ENCODE peak calls at places on chromosomes 4 and X, in ten cellular contexts. H, G, E, S, I, W, D, K, C and V are unnamed samples.

GRCh38 chrX:50905334-50905733 is 5.2 kb upstream of the BMP15 start:
- DNase-seq in H (no peak), G (peak), E (no peak), S (no peak), I (no peak), W (no peak), D (no peak), K (no peak), C (no peak), V (no peak)

GRCh38 chr4:8155660-8156421 is 2.8 kb downstream of the ABLIM2 start:
- DNase-seq in H (no peak), G (no peak), E (no peak), S (no peak), I (no peak), W (no peak), D (peak), K (no peak), C (no peak), V (no peak)

GRCh38 chrX:15465896-15466651 is 27.1 kb downstream of the PIR start:
- DNase-seq in H (no peak), G (peak), E (no peak), S (peak), I (peak), W (peak), D (no peak), K (no peak), C (no peak), V (no peak)

GRCh38 chr4:6324999-6325790 is 55.5 kb downstream of the WFS1 start:
- DNase-seq in H (no peak), G (peak), E (peak), S (no peak), I (peak), W (peak), D (no peak), K (no peak), C (no peak), V (no peak)

GRCh38 chrX:68980906-68981616 is 152.2 kb downstream of the EFNB1 start:
- DNase-seq in H (no peak), G (no peak), E (no peak), S (no peak), I (no peak), W (no peak), D (no peak), K (no peak), C (no peak), V (no peak)

GRCh38 chr4:145619639-145619996 is 433 bp downstream of the MMAA start:
- DNase-seq in H (no peak), G (peak), E (no peak), S (no peak), I (peak), W (peak), D (peak), K (no peak), C (peak), V (no peak)

GRCh38 chrX:15301924-15302323 is 13.5 kb downstream of the ASB11 start:
- DNase-seq in H (no peak), G (peak), E (no peak), S (no peak), I (peak), W (peak), D (peak), K (no peak), C (no peak), V (no peak)

GRCh38 chrX:38868941-38869378 is 67.7 kb downstream of the MID1IP1 start:
- DNase-seq in H (no peak), G (peak), E (peak), S (no peak), I (peak), W (peak), D (no peak), K (no peak), C (no peak), V (no peak)

GRCh38 chr4:112251044-112251632 is 19.6 kb downstream of the AP1AR start:
- DNase-seq in H (no peak), G (no peak), E (no peak), S (no peak), I (no peak), W (no peak), D (no peak), K (no peak), C (no peak), V (no peak)

GRCh38 chrX:151402719-151403390 is 5.8 kb downstream of the VMA21 start:
- DNase-seq in H (no peak), G (no peak), E (no peak), S (no peak), I (no peak), W (no peak), D (peak), K (no peak), C (no peak), V (no peak)

GRCh38 chrX:71665747-71666146 is 1.6 kb upstream of the LOC101059915 start:
- DNase-seq in H (no peak), G (no peak), E (no peak), S (no peak), I (no peak), W (no peak), D (no peak), K (no peak), C (no peak), V (no peak)

GRCh38 chrX:71661919-71662318 is 5.4 kb upstream of the LOC101059915 start:
- DNase-seq in H (no peak), G (no peak), E (no peak), S (no peak), I (no peak), W (no peak), D (no peak), K (no peak), C (no peak), V (no peak)

GRCh38 chrX:71666240-71667223 is 814 bp upstream of the LOC101059915 start:
- DNase-seq in H (no peak), G (no peak), E (no peak), S (no peak), I (no peak), W (no peak), D (no peak), K (no peak), C (no peak), V (no peak)

GRCh38 chrX:71667328-71668247 is at the start of gene LOC101059915:
- DNase-seq in H (no peak), G (no peak), E (no peak), S (no peak), I (no peak), W (no peak), D (no peak), K (no peak), C (no peak), V (no peak)

DNA sequence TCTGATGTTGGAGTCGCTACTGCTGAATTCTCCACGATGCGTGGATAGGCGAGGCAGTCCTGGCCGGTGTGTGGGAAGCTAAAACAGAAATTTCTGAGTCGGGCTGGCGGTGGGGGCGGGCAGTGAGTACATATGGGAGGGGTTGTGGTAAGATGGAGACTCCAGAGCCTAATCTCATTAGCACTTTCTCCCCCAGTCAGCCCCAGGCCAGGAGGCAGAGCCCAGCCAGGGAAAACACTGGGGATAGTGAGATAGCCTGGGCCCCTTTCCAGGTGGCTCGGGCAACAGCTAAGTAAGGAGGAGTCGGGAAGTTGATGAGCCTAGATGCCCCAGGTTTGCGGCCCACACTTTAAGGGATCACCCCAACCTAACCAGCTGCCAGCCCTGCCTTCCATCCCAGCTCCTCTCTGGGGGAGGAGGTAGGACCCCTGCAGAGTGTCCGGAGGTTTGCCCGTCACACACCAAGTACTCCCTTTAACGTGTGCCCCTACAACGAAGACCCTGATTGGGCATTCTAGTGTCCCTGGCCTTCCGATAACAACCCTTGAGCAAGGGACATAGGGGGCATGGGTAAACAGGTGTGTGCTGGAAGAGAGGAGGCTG is 2.4 kb upstream of the LOC101059915 start:
- DNase-seq in H (no peak), G (no peak), E (no peak), S (peak), I (no peak), W (no peak), D (no peak), K (no peak), C (no peak), V (no peak)
- TF ChIP-seq CTCF in H (no peak), G (no peak), E (no peak), S (no peak), I (no peak), W (no peak), D (no peak), K (no peak), C (no peak), V (no peak)

DNA sequence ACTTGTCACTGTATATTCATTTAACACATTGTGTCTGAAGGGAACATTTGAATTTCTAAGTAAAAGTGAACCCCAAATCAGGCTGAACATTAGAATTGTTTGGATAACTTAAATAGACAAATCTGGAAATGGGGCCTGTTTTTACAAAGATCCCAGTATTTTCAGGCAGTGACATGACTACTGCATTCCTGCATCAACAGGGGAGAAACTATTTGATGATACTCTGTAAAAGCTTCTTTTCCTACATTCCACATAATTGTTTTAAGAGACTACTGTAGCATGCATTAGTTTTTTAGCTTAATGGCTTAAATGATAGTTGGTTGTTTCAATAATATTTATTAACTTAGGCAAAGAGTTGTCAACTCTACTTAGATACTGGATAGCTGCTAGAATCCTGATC is 127.0 kb downstream of the PDS5A start:
- DNase-seq in H (no peak), G (no peak), E (no peak), S (no peak), I (no peak), W (peak), D (no peak), K (no peak), C (no peak), V (no peak)
- TF ChIP-seq CTCF in H (no peak), G (no peak), E (no peak), S (no peak), I (no peak), W (no peak), D (no peak), K (no peak), C (no peak), V (no peak)

DNA sequence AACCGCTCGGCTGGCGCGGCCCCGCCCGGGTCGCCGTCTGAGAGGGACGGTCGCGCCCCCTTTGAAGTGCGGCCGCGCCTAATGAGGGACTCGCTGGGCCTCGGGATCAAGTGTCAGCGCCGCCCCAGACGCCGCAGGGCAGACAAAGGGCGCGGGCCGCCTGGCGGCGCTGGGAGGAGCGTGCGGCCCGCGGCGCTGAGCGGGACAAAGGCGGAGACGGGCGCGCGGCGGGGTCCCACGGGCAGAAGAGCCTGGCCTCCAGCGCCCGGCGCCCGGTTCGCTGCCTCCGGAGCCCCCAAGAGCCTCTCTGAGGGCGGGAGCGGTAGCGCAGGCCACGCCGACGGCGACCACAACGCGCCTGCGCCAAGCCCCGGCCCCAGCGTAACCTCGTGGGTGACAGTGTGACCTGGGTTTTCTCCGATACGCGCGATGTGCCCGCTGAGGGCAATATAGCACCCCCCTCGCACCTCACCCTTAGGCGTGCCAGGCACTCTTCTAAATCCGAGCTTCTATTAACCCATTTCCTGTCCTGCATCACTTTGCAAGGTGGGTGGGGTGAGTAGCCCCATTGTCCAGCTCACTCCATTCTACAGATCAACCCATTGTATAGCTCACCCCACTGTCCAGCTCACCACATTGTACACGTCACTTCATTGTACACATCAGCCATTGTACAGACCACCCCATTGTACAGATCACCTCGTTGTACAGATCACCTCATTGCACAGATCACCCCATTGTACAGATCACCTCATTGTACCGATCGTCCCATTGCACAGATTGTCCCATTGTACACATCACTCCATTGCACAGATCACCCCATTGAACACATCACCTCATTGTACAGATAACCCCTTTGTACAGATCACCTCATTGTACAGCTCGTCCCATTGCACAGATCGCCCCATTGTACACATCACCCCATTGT is 33.7 kb upstream of the STX18 start:
- DNase-seq in H (peak), G (peak), E (peak), S (peak), I (peak), W (peak), D (peak), K (peak), C (no peak), V (peak)
- TF ChIP-seq CTCF in H (peak), G (peak), E (peak), S (peak), I (no peak), W (peak), D (peak), K (peak), C (peak), V (peak)

DNA sequence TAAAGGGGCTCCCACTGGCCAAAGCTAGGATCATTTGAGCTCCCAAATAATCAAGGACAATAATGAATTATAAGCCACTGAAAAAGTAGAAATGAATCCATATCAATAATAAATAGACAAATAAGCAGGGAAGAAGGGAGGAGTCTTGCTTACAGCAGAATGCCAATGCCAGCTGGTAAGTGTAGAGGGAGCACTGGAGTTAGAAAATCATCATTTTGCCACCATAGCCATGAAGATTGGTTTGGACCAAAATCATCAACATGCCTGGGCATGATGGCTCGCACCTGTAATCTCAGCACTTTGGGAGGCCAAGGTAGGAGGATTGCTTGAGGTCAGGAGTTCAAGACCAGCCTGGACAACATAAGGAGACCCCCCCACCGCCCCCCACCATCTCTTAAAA is 20.4 kb upstream of the SH3KBP1 start:
- DNase-seq in H (no peak), G (no peak), E (no peak), S (no peak), I (no peak), W (no peak), D (no peak), K (no peak), C (no peak), V (no peak)
- TF ChIP-seq CTCF in H (no peak), G (peak), E (no peak), S (no peak), I (peak), W (peak), D (no peak), K (no peak), C (no peak), V (no peak)

DNA sequence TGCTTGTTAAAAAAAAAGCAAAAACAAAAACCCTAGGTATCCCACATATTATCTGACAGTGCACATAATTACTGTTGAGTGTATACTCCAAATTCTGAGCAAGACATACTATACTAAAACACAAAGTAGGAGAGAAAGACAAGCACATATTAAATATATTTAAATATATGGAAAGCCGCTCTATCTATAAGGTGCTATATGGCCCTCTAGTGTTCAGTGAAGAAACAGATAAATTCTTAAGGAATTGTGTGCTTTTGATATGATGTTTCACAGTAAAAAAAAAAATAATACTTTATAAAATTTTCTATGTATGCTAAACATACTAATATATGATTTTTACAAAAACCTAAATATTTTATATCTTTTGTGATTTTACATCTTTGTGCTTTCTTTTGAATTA is 137.8 kb downstream of the FBXW7 start:
- DNase-seq in H (no peak), G (peak), E (peak), S (no peak), I (no peak), W (peak), D (no peak), K (no peak), C (no peak), V (no peak)
- TF ChIP-seq CTCF in H (peak), G (peak), E (peak), S (no peak), I (peak), W (peak), D (no peak), K (peak), C (no peak), V (no peak)

GRCh38 chr4:152655272-152656129 is 24.3 kb downstream of the TMEM154 start:
- DNase-seq in H (no peak), G (no peak), E (no peak), S (no peak), I (no peak), W (no peak), D (no peak), K (no peak), C (no peak), V (no peak)
- TF ChIP-seq CTCF in H (no peak), G (no peak), E (no peak), S (no peak), I (no peak), W (no peak), D (no peak), K (no peak), C (no peak), V (no peak)

GRCh38 chr4:186946682-186947294 is 223.1 kb upstream of the FAT1 start:
- DNase-seq in H (no peak), G (peak), E (peak), S (no peak), I (no peak), W (peak), D (peak), K (no peak), C (no peak), V (no peak)
- TF ChIP-seq CTCF in H (no peak), G (no peak), E (peak), S (peak), I (peak), W (peak), D (peak), K (peak), C (peak), V (no peak)